ENCODE peak calls at places on chromosomes 2 and 18, in nine cellular contexts. Z is HEK293T; D is T-helper 1 cell; K is transverse colon; I is MCF 10A; N is skeletal muscle cell; M is amygdala; Q is naive thymus-derived CD8-positive, alpha-beta T cell; E is HFF-Myc. O is an unnamed sample.

GRCh38 chr18:56458770-56459450 is 179.5 kb downstream of the TXNL1 start:
- DNase-seq in Z (no peak), D (no peak), K (no peak), I (no peak), N (no peak), M (no peak), Q (no peak), E (no peak), O (no peak)

GRCh38 chr2:144456680-144457079 is 63.2 kb downstream of the ZEB2 start:
- DNase-seq in Z (no peak), D (no peak), K (no peak), I (peak; percentile 81), N (peak; percentile 71), M (no peak), Q (no peak), E (no peak), O (no peak)

GRCh38 chr18:48167901-48168300 is 237.4 kb upstream of the SMAD2 start:
- DNase-seq in Z (no peak), D (no peak), K (peak; percentile 89), I (no peak), N (no peak), M (no peak), Q (no peak), E (no peak), O (no peak)

GRCh38 chr2:179170897-179171296 is 93.7 kb downstream of the SESTD1 start:
- DNase-seq in Z (no peak), D (no peak), K (no peak), I (no peak), N (no peak), M (no peak), Q (no peak), E (no peak), O (no peak)

GRCh38 chr2:157777425-157777824 is 98.7 kb downstream of the ACVR1 start:
- DNase-seq in Z (peak; percentile 30), D (no peak), K (peak; percentile 41), I (peak; percentile 58), N (no peak), M (no peak), Q (no peak), E (no peak), O (peak; percentile 53)

GRCh38 chr2:29290293-29291052 is 175.3 kb downstream of the CLIP4 start:
- DNase-seq in Z (no peak), D (no peak), K (no peak), I (no peak), N (no peak), M (no peak), Q (no peak), E (no peak), O (no peak)

GRCh38 chr2:216698895-216699294 is 3.5 kb upstream of the IGFBP5 start:
- DNase-seq in Z (peak; percentile 55), D (no peak), K (no peak), I (peak; percentile 68), N (no peak), M (no peak), Q (no peak), E (no peak), O (peak; percentile 89)

GRCh38 chr2:176370423-176370822 is 101.2 kb downstream of the MTX2 start:
- DNase-seq in Z (no peak), D (no peak), K (no peak), I (no peak), N (no peak), M (no peak), Q (no peak), E (no peak), O (no peak)

GRCh38 chr2:218286570-218287459 is 5.5 kb downstream of the TMBIM1 start:
- DNase-seq in Z (peak; percentile 43), D (peak; percentile 78), K (peak; percentile 96), I (peak; percentile 97), N (peak; percentile 94), M (peak; percentile 56), Q (peak; percentile 59), E (peak; percentile 89), O (peak; percentile 97)

GRCh38 chr2:160816916-160817315 is 323.3 kb upstream of the RBMS1 start:
- DNase-seq in Z (no peak), D (no peak), K (no peak), I (peak; percentile 8), N (peak; percentile 2), M (no peak), Q (no peak), E (no peak), O (no peak)

GRCh38 chr2:144331652-144332355 is 188.1 kb downstream of the ZEB2 start:
- DNase-seq in Z (no peak), D (peak; percentile 63), K (no peak), I (no peak), N (no peak), M (no peak), Q (peak; percentile 76), E (no peak), O (no peak)